ENCODE peak calls at places on chromosomes 13 and 19, in ten cellular contexts. K is stimulated activated CD4-positive, alpha-beta T cell treated with anti-CD3 and anti-CD28 coated beads, Interleukin-15, amount 100 ng/mL, for 24 hours; H is tibial nerve; U is fibroblast of mammary gland; O is sigmoid colon; B is GOT3; F is SK-N-DZ; I is fibroblast of lung; L is A549; Y is epithelial cell of proximal tubule. J is an unnamed sample.

GRCh38 chr19:41302624-41303351 is 7.2 kb upstream of the CCDC97 start:
- DNase-seq in B (no peak), H (no peak), L (no peak), Y (no peak), F (no peak), O (peak), I (no peak), U (no peak), K (peak), J (no peak)

GRCh38 chr13:50365683-50366391 is 350.6 kb downstream of the KCNRG start:
- DNase-seq in H (no peak), O (no peak), L (no peak), F (no peak), Y (peak), U (no peak), I (peak), K (peak), B (no peak), J (no peak)

GRCh38 chr13:26050568-26051230 is 1.1 kb downstream of the SHISA2 start:
- DNase-seq in I (peak), H (no peak), B (no peak), F (peak), Y (no peak), O (no peak), U (no peak), K (peak), L (no peak), J (peak)

GRCh38 chr19:13795595-13796300 is 505 bp downstream of the ZSWIM4 start:
- DNase-seq in I (peak), F (no peak), K (no peak), O (no peak), H (no peak), U (no peak), L (peak), B (no peak), Y (no peak), J (no peak)

GRCh38 chr19:3298853-3299449 is 67.4 kb upstream of the NFIC start:
- DNase-seq in I (no peak), U (no peak), K (no peak), F (no peak), H (no peak), B (no peak), L (no peak), Y (no peak), O (no peak), J (no peak)

GRCh38 chr13:95019886-95020285 is 281.4 kb downstream of the ABCC4 start:
- DNase-seq in I (no peak), O (no peak), U (no peak), F (no peak), B (no peak), K (no peak), Y (no peak), L (no peak), H (no peak), J (no peak)

GRCh38 chr19:3458595-3459284 is 21.6 kb downstream of the SMIM24 start:
- DNase-seq in U (no peak), B (no peak), K (no peak), F (no peak), I (peak), L (no peak), H (peak), Y (no peak), O (no peak), J (no peak)

GRCh38 chr13:23159587-23160240 is 21.1 kb upstream of the SGCG start:
- DNase-seq in Y (no peak), B (no peak), I (no peak), U (no peak), L (no peak), O (no peak), F (no peak), K (no peak), H (no peak), J (no peak)

GRCh38 chr13:28531195-28531955 is 36.4 kb upstream of the FLT1 start:
- DNase-seq in H (no peak), F (no peak), U (peak), K (peak), B (no peak), Y (no peak), O (no peak), L (no peak), I (peak), J (peak)

GRCh38 chr13:110312669-110313031 is 5.6 kb downstream of the COL4A2 start:
- DNase-seq in H (no peak), I (peak), Y (no peak), L (no peak), B (no peak), F (no peak), O (peak), K (no peak), U (peak), J (no peak)

GRCh38 chr13:19289180-19289579 is 107.6 kb upstream of the TUBA3C start:
- DNase-seq in B (no peak), Y (no peak), F (no peak), H (no peak), U (no peak), K (no peak), I (no peak), O (no peak), L (no peak), J (no peak)

GRCh38 chr13:47126432-47126831 is 229.6 kb upstream of the HTR2A start:
- DNase-seq in Y (peak), L (no peak), I (no peak), O (no peak), U (peak), F (no peak), K (no peak), H (no peak), B (no peak), J (no peak)

GRCh38 chr13:36752673-36753072 is 66.3 kb upstream of the RFXAP start:
- DNase-seq in H (no peak), I (peak), F (no peak), K (no peak), U (peak), L (no peak), Y (no peak), B (no peak), O (no peak), J (no peak)